ENCODE peak calls at places on chromosomes 4 and X, in six cellular contexts. G, S, E, J, L and O are unnamed samples.

GRCh38 chr4:168757500-168757899 is 252.6 kb downstream of the CBR4 start:
- DNase-seq in G (no peak), S (no peak), E (no peak), J (no peak), L (no peak), O (no peak)

GRCh38 chr4:102163404-102164140 is 181.7 kb downstream of the SLC39A8 start:
- DNase-seq in G (no peak), S (no peak), E (no peak), J (no peak), L (no peak), O (no peak)

GRCh38 chrX:71450433-71451106 is 82.3 kb upstream of the OGT start:
- DNase-seq in G (no peak), S (no peak), E (no peak), J (no peak), L (no peak), O (no peak)

GRCh38 chr4:26235500-26235899 is 85.3 kb upstream of the RBPJ start:
- DNase-seq in G (no peak), S (no peak), E (no peak), J (no peak), L (no peak), O (no peak)

GRCh38 chr4:115514675-115515074 is 401.3 kb upstream of the NDST4 start:
- DNase-seq in G (no peak), S (no peak), E (peak; percentile 30), J (no peak), L (no peak), O (no peak)

GRCh38 chrX:53479295-53479694 is 45.1 kb upstream of the HSD17B10 start:
- DNase-seq in G (no peak), S (no peak), E (peak; percentile 4), J (no peak), L (peak; percentile 0), O (no peak)

GRCh38 chr4:159435561-159436023 is 332.7 kb downstream of the RAPGEF2 start:
- DNase-seq in G (no peak), S (no peak), E (no peak), J (no peak), L (no peak), O (no peak)

GRCh38 chr4:150664935-150665334 is 83.0 kb downstream of the MAB21L2 start:
- DNase-seq in G (no peak), S (no peak), E (no peak), J (no peak), L (no peak), O (peak; percentile 38)

GRCh38 chr4:81215219-81215892 is at the start of gene PRKG2:
- DNase-seq in G (no peak), S (no peak), E (no peak), J (no peak), L (no peak), O (no peak)

GRCh38 chr4:123121241-123121907 is 199.0 kb upstream of the NUDT6 start:
- DNase-seq in G (no peak), S (no peak), E (no peak), J (no peak), L (no peak), O (no peak)

GRCh38 chrX:29890004-29890403 is 325.4 kb upstream of the MAGEB2 start:
- DNase-seq in G (no peak), S (no peak), E (no peak), J (no peak), L (no peak), O (no peak)

GRCh38 chr4:158624889-158625478 is 46.7 kb downstream of the C4orf46 start:
- DNase-seq in G (no peak), S (peak; percentile 32), E (peak; percentile 68), J (no peak), L (peak; percentile 15), O (peak; percentile 4)

GRCh38 chr4:74794341-74794801 is at the start of gene BTC:
- DNase-seq in G (no peak), S (peak; percentile 19), E (peak; percentile 2), J (peak; percentile 23), L (no peak), O (no peak)

GRCh38 chr4:39259571-39260330 is 77.4 kb downstream of the WDR19 start:
- DNase-seq in G (no peak), S (no peak), E (no peak), J (no peak), L (no peak), O (no peak)

GRCh38 chr4:113116414-113117345 is 67.2 kb downstream of the ANK2 start:
- DNase-seq in G (no peak), S (no peak), E (no peak), J (no peak), L (no peak), O (peak; percentile 4)

GRCh38 chr4:124509151-124509550 is 203.4 kb downstream of the ANKRD50 start:
- DNase-seq in G (no peak), S (no peak), E (no peak), J (no peak), L (no peak), O (no peak)

GRCh38 chrX:12955882-12956703 is 18.8 kb upstream of the TMSB4X start:
- DNase-seq in G (no peak), S (no peak), E (peak; percentile 82), J (peak; percentile 43), L (no peak), O (no peak)

GRCh38 chr4:33072340-33073089 is 2352.3 kb downstream of the PCDH7 start:
- DNase-seq in G (no peak), S (no peak), E (no peak), J (no peak), L (no peak), O (no peak)

GRCh38 chr4:102554482-102554881 is 53.3 kb downstream of the NFKB1 start:
- DNase-seq in G (peak; percentile 22), S (no peak), E (no peak), J (peak; percentile 49), L (no peak), O (peak; percentile 25)

GRCh38 chr4:148182230-148182928 is 259.8 kb downstream of the NR3C2 start:
- DNase-seq in G (no peak), S (no peak), E (no peak), J (no peak), L (no peak), O (no peak)

GRCh38 chr4:145299380-145300076 is 119.1 kb upstream of the OTUD4 start:
- DNase-seq in G (no peak), S (no peak), E (peak; percentile 91), J (no peak), L (peak; percentile 67), O (no peak)

GRCh38 chr4:73520821-73521220 is 39.3 kb downstream of the AFM start:
- DNase-seq in G (no peak), S (no peak), E (peak; percentile 11), J (no peak), L (peak; percentile 3), O (no peak)

GRCh38 chr4:151226004-151226932 is 50.7 kb upstream of the PRSS48 start:
- DNase-seq in G (no peak), S (no peak), E (no peak), J (no peak), L (peak; percentile 70), O (peak; percentile 77)

GRCh38 chrX:145823132-145823531 is 5.5 kb downstream of the SLITRK2 start:
- DNase-seq in G (no peak), S (no peak), E (no peak), J (no peak), L (no peak), O (no peak)

GRCh38 chrX:145826466-145826865 is 8.8 kb downstream of the SLITRK2 start:
- DNase-seq in G (no peak), S (no peak), E (no peak), J (no peak), L (no peak), O (no peak)

GRCh38 chrX:145821291-145821897 is 3.8 kb downstream of the SLITRK2 start:
- DNase-seq in G (no peak), S (no peak), E (no peak), J (no peak), L (no peak), O (no peak)

GRCh38 chrX:145821898-145822567 is 4.4 kb downstream of the SLITRK2 start:
- DNase-seq in G (no peak), S (no peak), E (no peak), J (no peak), L (no peak), O (no peak)

GRCh38 chrX:145825896-145826295 is 8.3 kb downstream of the SLITRK2 start:
- DNase-seq in G (no peak), S (no peak), E (peak; percentile 0), J (no peak), L (no peak), O (no peak)
- TF ChIP-seq CTCF in G (no peak), S (peak; percentile 54), E (no peak), J (peak; percentile 20), L (no peak), O (peak; percentile 37)

DNA sequence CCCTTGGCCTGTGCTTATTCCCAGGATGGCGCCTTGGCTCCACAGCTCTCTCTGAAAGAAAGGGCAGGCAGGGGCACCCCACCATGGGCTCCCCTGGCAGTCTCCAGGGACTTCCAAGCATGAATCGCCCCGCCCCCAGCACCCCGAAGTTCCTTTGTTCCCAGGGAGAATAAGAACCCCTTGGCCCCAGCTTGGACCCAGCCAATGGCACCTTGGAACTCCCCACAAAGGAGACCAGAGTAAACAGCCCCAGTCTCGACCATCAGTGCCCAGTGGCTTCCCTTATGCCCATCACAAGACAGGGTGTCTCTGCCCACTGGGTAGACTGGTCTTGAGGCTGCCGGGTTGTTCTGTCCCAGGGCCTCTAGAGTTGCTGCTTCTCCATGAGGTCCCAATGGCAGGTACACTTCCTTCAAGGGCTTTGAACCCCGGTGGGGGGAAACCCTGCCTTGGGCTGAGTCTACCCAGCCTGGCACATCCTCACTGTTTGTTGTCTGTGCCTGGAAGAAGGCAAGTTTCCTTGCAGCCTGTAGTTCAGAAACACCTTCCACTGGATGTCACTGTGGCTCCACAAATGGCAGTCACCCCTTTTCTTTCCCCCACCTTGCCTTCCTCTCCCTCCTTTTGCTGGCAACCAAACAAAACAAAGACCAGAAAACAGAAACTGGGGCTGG is 30.8 kb downstream of the NBDY start:
- DNase-seq in G (no peak), S (no peak), E (no peak), J (no peak), L (no peak), O (no peak)
- TF ChIP-seq CTCF in G (no peak), S (no peak), E (no peak), J (no peak), L (no peak), O (no peak)

DNA sequence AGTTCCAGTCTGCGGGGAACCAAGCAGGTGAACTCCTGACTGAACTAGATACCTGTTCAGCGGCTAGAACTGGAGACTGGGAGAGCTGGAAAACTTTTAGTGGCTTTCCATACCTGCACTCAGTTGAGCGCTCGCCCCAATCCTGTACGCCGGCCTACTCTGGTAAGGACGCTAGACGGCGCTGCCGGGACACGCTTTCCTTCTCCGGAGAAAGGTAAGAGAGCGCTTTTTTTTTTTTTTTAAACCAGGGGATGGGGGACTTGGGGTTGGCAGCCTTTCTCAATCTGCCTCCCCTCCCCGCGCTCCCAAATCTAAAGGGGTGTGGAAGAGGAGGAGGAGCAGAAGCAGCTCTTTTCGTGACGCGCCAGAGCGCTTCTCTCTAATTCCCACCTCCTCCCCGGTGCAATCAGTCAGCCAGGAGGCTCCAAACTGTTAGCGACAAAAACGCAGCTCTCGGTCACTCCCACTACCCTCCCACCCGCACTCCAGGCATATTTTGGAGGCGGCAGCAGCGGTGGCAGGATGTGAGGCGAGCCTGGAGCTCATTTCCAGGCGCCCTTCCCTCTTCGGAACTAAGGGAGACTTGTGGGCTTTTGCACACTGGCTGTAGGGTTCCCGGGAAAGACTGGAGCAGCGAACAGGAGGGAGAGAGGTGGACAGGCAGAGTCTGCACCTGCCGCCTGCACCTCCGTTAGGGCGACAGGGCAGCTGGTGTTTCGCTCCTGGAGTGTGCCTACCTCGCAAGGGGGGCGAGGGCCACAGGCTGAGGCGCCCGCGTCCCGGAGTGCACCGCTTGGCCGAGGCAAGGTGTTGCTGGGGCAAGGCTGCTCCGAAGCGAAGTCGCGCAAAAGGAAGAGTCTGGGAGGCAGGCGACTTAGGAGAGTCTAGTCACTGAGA is at the start of gene IL1RAPL2:
- DNase-seq in G (no peak), S (peak; percentile 49), E (peak; percentile 0), J (no peak), L (no peak), O (no peak)
- TF ChIP-seq CTCF in G (no peak), S (peak; percentile 57), E (peak; percentile 13), J (no peak), L (peak; percentile 59), O (peak; percentile 72)

GRCh38 chrX:42102586-42103282 is 179.4 kb upstream of the CASK start:
- DNase-seq in G (no peak), S (no peak), E (no peak), J (peak; percentile 17), L (no peak), O (no peak)
- TF ChIP-seq CTCF in G (no peak), S (no peak), E (no peak), J (no peak), L (no peak), O (no peak)